ENCODE peak calls at places on chromosomes 2 and 18, in six cellular contexts. L is astrocyte, F is PC-9, X is psoas muscle, C is endothelial cell of umbilical vein, Q is PC-3. W is an unnamed sample.

GRCh38 chr18:9914334-9914583 is 443 bp downstream of the VAPA start:
- DNase-seq in X (no peak), L (no peak), Q (no peak), C (no peak), F (no peak), W (no peak)

GRCh38 chr18:44564922-44565321 is 115.8 kb upstream of the SETBP1 start:
- DNase-seq in C (no peak), X (no peak), F (peak; percentile 76), L (peak; percentile 76), Q (no peak), W (no peak)

GRCh38 chr18:24033644-24034412 is 19.3 kb downstream of the TTC39C start:
- DNase-seq in C (no peak), F (no peak), Q (no peak), X (no peak), L (no peak), W (no peak)

GRCh38 chr2:71452565-71452964 is 796 bp upstream of the DYSF start:
- DNase-seq in F (peak; percentile 93), L (no peak), X (peak; percentile 75), Q (peak; percentile 91), C (peak; percentile 42), W (peak; percentile 48)

GRCh38 chr2:119142822-119143221 is 15.7 kb downstream of the C1QL2 start:
- DNase-seq in Q (no peak), F (no peak), X (no peak), C (no peak), L (no peak), W (no peak)

GRCh38 chr2:44980786-44981713 is 28.2 kb downstream of the SIX2 start:
- DNase-seq in L (no peak), Q (no peak), C (no peak), F (peak; percentile 30), X (no peak), W (no peak)

GRCh38 chr2:46703588-46703987 is 212.0 kb downstream of the MCFD2 start:
- DNase-seq in Q (no peak), X (no peak), C (no peak), L (no peak), F (no peak), W (no peak)

GRCh38 chr2:55926974-55927373 is 3.4 kb upstream of the EFEMP1 start:
- DNase-seq in X (no peak), F (no peak), Q (no peak), L (no peak), C (no peak), W (no peak)

GRCh38 chr2:233845301-233846060 is 8.9 kb downstream of the HJURP start:
- DNase-seq in C (no peak), X (no peak), F (no peak), Q (no peak), L (no peak), W (no peak)

GRCh38 chr18:54772081-54772480 is 56.2 kb upstream of the RAB27B start:
- DNase-seq in Q (no peak), L (no peak), C (no peak), F (no peak), X (no peak), W (no peak)

GRCh38 chr2:1742680-1743395 is 1.5 kb downstream of the PXDN start:
- DNase-seq in C (peak; percentile 88), Q (peak; percentile 91), F (peak; percentile 77), X (peak; percentile 77), L (peak; percentile 93), W (peak; percentile 92)

GRCh38 chr2:235024951-235025773 is 73.3 kb downstream of the SH3BP4 start:
- DNase-seq in Q (no peak), L (no peak), F (no peak), C (peak; percentile 54), X (no peak), W (no peak)

GRCh38 chr2:7671312-7671711 is 754.1 kb downstream of the RNF144A start:
- DNase-seq in X (peak; percentile 71), C (no peak), F (no peak), L (no peak), Q (no peak), W (no peak)

GRCh38 chr18:666177-666576 is 8.7 kb downstream of the TYMS start:
- DNase-seq in Q (peak; percentile 15), L (no peak), C (no peak), X (no peak), F (no peak), W (no peak)
- TF ChIP-seq CTCF in Q (peak; percentile 54), L (no peak), C (peak; percentile 32), X (no peak), F (no peak), W (peak; percentile 60)

GRCh38 chr2:69166812-69167468 is 154.0 kb downstream of the ANTXR1 start:
- DNase-seq in X (no peak), C (no peak), L (no peak), F (no peak), Q (no peak), W (no peak)

GRCh38 chr2:69163556-69163955 is 150.6 kb downstream of the ANTXR1 start:
- DNase-seq in Q (no peak), X (no peak), L (no peak), C (no peak), F (no peak), W (no peak)

GRCh38 chr2:69166465-69166811 is 153.5 kb downstream of the ANTXR1 start:
- DNase-seq in X (no peak), F (no peak), L (no peak), Q (no peak), C (no peak), W (no peak)

GRCh38 chr2:69164379-69164778 is 151.4 kb downstream of the ANTXR1 start:
- DNase-seq in L (peak; percentile 95), Q (no peak), F (no peak), X (no peak), C (peak; percentile 28), W (no peak)

DNA sequence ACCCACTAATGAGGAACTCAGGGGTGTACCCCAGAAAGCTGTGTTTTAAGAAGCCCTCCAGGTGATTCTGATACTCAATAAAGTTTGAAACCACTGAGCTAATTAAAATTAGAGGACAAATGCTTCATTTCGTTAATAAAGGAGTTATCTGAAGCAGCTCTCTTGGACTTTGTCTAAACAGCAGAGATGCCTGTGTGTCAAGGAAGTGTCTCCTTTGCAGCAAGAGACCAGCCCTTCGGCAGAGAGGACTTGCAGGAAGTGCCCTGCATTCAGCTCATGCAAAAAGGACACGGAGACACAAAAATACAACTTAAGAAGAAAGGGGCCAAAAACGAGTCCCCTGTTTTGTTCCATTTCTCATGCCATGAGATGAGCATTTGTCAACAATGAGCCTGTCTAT is 152.1 kb downstream of the ANTXR1 start:
- DNase-seq in L (no peak), C (no peak), Q (no peak), X (no peak), F (no peak), W (no peak)
- H3K4me1 ChIP-seq in L (peaks cover 61% of the 10 kb centered on the region), C (peaks cover 40% of the 10 kb centered on the region), Q (peaks cover 18% of the 10 kb centered on the region), X (peaks cover 32% of the 10 kb centered on the region), F (peaks cover 22% of the 10 kb centered on the region), W (no peaks in the 10 kb centered on the region)

DNA sequence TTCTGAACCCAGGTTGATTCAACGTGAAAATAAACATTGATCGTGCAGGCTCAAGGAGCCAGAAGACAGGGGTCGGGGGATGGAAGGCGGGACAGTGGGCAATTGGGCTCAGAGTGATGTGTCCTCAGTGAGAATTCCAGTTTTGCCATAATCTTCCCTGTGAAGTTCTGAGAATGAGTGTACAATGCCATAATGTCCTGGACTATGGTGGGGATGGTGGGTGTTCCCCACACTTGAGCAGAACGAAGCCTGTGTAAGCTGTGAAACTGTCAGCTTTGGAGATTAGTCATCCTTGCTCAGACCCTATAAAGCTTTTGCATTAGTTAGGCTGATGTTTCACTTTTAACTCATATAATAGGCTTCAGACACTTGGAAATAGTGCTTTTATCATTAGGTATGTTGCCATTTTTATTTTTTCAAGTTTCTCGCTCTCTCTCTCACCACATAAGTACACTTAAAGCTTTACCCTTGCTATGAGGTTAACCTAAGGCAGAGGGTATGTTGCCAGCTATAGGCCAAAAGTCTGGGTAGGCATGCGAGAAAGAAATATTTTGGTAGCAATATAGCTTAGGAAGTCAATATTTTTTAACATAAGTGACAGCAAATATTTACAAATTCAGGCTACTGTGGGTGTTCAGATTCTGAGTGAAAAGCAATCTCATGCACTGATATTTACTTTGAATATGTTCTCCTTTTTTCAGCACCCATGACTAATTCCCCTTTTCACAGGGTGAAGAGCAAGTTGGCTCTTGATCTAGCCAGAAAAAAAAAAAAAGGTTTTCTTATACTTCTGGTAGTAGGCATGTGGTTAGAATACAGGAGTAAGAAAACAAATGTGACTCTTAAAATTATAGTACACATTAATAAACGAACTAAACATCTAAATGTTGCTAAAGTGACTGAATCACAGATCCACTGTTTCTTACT is 47.2 kb downstream of the CDC42EP3 start:
- DNase-seq in C (no peak), F (no peak), X (no peak), L (peak; percentile 79), Q (peak; percentile 52), W (peak; percentile 13)
- H3K4me3 ChIP-seq in C (no peak overlapping the region), F (no peak overlapping the region), X (no peak overlapping the region), L (peak overlapping the region; percentile 8), Q (no peak overlapping the region), W (no peak overlapping the region)

DNA sequence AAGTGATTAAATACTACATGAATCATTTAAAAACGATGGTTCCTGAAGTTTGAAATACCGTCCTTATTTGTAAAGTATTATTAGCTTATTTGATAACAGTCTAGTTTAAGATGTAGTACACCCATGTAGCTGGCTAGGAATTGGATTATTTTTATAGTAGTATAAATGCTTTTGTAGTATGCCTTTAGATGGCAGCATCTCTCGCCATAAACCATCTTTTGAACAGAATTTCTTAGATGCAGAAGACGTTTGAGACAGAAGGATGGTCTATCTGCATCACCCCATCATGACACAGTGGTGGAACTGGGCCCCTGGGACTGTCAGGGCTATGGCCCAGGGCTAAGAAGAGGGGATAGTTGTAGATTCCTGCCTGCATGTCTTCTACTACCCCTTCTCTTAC is 152.7 kb downstream of the WDSUB1 start:
- DNase-seq in Q (no peak), F (no peak), C (no peak), X (no peak), L (peak; percentile 25), W (peak; percentile 42)
- TF ChIP-seq CTCF in Q (no peak), F (no peak), C (no peak), X (no peak), L (peak; percentile 14), W (peak; percentile 46)

GRCh38 chr2:239227111-239227581 is 173.7 kb downstream of the HDAC4 start:
- DNase-seq in F (no peak), X (no peak), Q (no peak), L (no peak), C (no peak), W (no peak)

GRCh38 chr2:239226677-239227076 is 174.1 kb downstream of the HDAC4 start:
- DNase-seq in F (no peak), L (no peak), X (no peak), Q (no peak), C (no peak), W (no peak)

GRCh38 chr2:239225921-239226561 is 174.8 kb downstream of the HDAC4 start:
- DNase-seq in C (no peak), F (no peak), L (peak; percentile 80), X (no peak), Q (no peak), W (peak; percentile 43)

GRCh38 chr2:239224249-239224605 is 176.6 kb downstream of the HDAC4 start:
- DNase-seq in L (no peak), F (no peak), Q (no peak), X (no peak), C (no peak), W (no peak)

GRCh38 chr2:239225456-239225855 is 175.4 kb downstream of the HDAC4 start:
- DNase-seq in F (no peak), L (no peak), C (no peak), X (no peak), Q (no peak), W (no peak)
- H3K4me1 ChIP-seq in F (peaks cover 16% of the 10 kb centered on the region), L (peaks cover 50% of the 10 kb centered on the region), C (no peaks in the 10 kb centered on the region), X (peaks cover 98% of the 10 kb centered on the region), Q (no peaks in the 10 kb centered on the region), W (peaks cover 58% of the 10 kb centered on the region)

GRCh38 chr2:5982217-5982910 is 290.2 kb downstream of the SOX11 start:
- DNase-seq in Q (no peak), L (no peak), C (no peak), F (no peak), X (no peak), W (no peak)
- H3K4me3 ChIP-seq in Q (no peak overlapping the region), L (no peak overlapping the region), C (no peak overlapping the region), F (no peak overlapping the region), X (no peak overlapping the region), W (no peak overlapping the region)

GRCh38 chr2:134458454-134458853 is 204.6 kb downstream of the MGAT5 start:
- DNase-seq in C (no peak), F (no peak), Q (no peak), L (no peak), X (no peak), W (no peak)
- TF ChIP-seq CTCF in C (no peak), F (no peak), Q (no peak), L (no peak), X (no peak), W (no peak)